ENCODE peak calls at places on chromosomes 13 and 19, in nine cellular contexts. Z, R, V, A, X, K, S, C and Q are unnamed samples. For H3K9me3 and H3K27me3, the result is how much of the 10 kb centered on the place peaks cover.

GRCh38 chr19:51210385-51210784 is 14.5 kb upstream of the CD33 start:
- DNase-seq in C (no peak), A (no peak), R (no peak), K (no peak), S (no peak), X (no peak), Z (no peak), V (no peak), Q (no peak)

GRCh38 chr19:48656840-48657474 is 11.0 kb upstream of the CA11 start:
- DNase-seq in K (peak), Z (peak), R (peak), X (no peak), C (no peak), V (no peak), S (no peak), A (peak), Q (no peak)

GRCh38 chr13:59545007-59545406 is 618.7 kb downstream of the DIAPH3 start:
- DNase-seq in X (no peak), A (no peak), V (no peak), C (no peak), R (no peak), S (no peak), Z (no peak), K (no peak), Q (no peak)

GRCh38 chr19:1465191-1466016 is 13.6 kb downstream of the C19orf25 start:
- DNase-seq in A (no peak), C (no peak), V (peak), Z (peak), X (peak), S (no peak), R (peak), K (peak), Q (no peak)

GRCh38 chr13:113967729-113968462 is 6.0 kb downstream of the C13orf46 start:
- DNase-seq in X (peak), C (no peak), A (no peak), S (no peak), K (no peak), Z (no peak), R (no peak), V (no peak), Q (no peak)

GRCh38 chr13:75839418-75839817 is 203.3 kb downstream of the LMO7 start:
- DNase-seq in R (no peak), A (no peak), V (no peak), C (no peak), S (no peak), X (no peak), Z (no peak), K (no peak), Q (no peak)

GRCh38 chr13:111852701-111853100 is 214.2 kb upstream of the SOX1 start:
- DNase-seq in Z (no peak), C (no peak), X (no peak), A (no peak), S (no peak), R (no peak), V (no peak), K (no peak), Q (no peak)

GRCh38 chr13:114066956-114067355 is 65.5 kb downstream of the RASA3 start:
- DNase-seq in K (no peak), X (peak), V (no peak), S (no peak), Z (no peak), A (no peak), C (no peak), R (no peak), Q (no peak)

GRCh38 chr19:3358392-3358918 is 7.9 kb upstream of the NFIC start:
- DNase-seq in S (no peak), C (peak), R (no peak), X (no peak), A (no peak), K (no peak), V (no peak), Z (no peak), Q (peak)

GRCh38 chr19:56987184-56987583 is 132.6 kb upstream of the USP29 start:
- DNase-seq in K (no peak), R (no peak), X (no peak), Z (no peak), V (no peak), C (no peak), S (no peak), A (no peak), Q (no peak)

GRCh38 chr19:51031880-51032225 is 2.9 kb downstream of the KLK12 start:
- DNase-seq in V (no peak), Z (no peak), X (no peak), K (no peak), C (no peak), A (no peak), S (no peak), R (no peak), Q (no peak)

GRCh38 chr19:35375505-35376307 is 4.8 kb downstream of the GPR42 start:
- DNase-seq in K (no peak), Z (no peak), V (no peak), S (no peak), R (no peak), X (no peak), A (no peak), C (no peak), Q (no peak)

GRCh38 chr19:17775245-17775927 is 19.6 kb upstream of the B3GNT3 start:
- DNase-seq in Z (no peak), C (no peak), R (peak), A (no peak), S (peak), X (no peak), K (peak), V (no peak), Q (no peak)

GRCh38 chr13:34967851-34968562 is 25.9 kb downstream of the NBEA start:
- DNase-seq in R (no peak), C (no peak), X (no peak), S (no peak), Z (peak), A (no peak), V (no peak), K (no peak), Q (no peak)

GRCh38 chr13:75455962-75456361 is 26.0 kb downstream of the TBC1D4 start:
- DNase-seq in V (no peak), X (no peak), A (no peak), R (no peak), C (no peak), S (no peak), K (no peak), Z (no peak), Q (no peak)

GRCh38 chr13:73578251-73578875 is 519.6 kb downstream of the KLF5 start:
- DNase-seq in C (no peak), Z (no peak), A (no peak), K (peak), R (no peak), V (no peak), X (no peak), S (peak), Q (no peak)

GRCh38 chr13:41767801-41768200 is 193.1 kb downstream of the VWA8 start:
- DNase-seq in R (no peak), C (no peak), A (no peak), X (no peak), V (no peak), S (no peak), Z (no peak), K (peak), Q (no peak)

GRCh38 chr13:25860862-25861261 is 191.0 kb downstream of the SHISA2 start:
- DNase-seq in R (no peak), A (no peak), Z (peak), S (no peak), V (no peak), K (peak), X (no peak), C (no peak), Q (no peak)

GRCh38 chr19:6738726-6739389 is 622 bp upstream of the TRIP10 start:
- DNase-seq in C (peak), X (peak), A (no peak), R (peak), V (peak), S (peak), K (peak), Z (peak), Q (peak)

GRCh38 chr19:49987159-49987698 is 26.3 kb upstream of the SIGLEC11 start:
- DNase-seq in C (peak), R (peak), S (peak), X (peak), A (peak), K (peak), Z (peak), V (peak), Q (peak)

GRCh38 chr19:11168568-11168967 is 13.0 kb upstream of the SPC24 start:
- DNase-seq in A (no peak), S (no peak), Z (peak), R (no peak), K (peak), X (no peak), C (no peak), V (no peak), Q (no peak)

GRCh38 chr13:45439781-45440462 is 21.7 kb upstream of the SLC25A30 start:
- DNase-seq in S (no peak), R (no peak), V (no peak), C (no peak), A (no peak), K (no peak), X (no peak), Z (no peak), Q (no peak)

GRCh38 chr19:23991170-23991569 is 76.5 kb downstream of the ZNF726 start:
- DNase-seq in R (peak), K (no peak), X (no peak), S (peak), V (no peak), Z (peak), A (no peak), C (no peak), Q (no peak)

GRCh38 chr13:106569233-106570095 is 1.5 kb upstream of the ARGLU1 start:
- DNase-seq in X (no peak), S (no peak), K (no peak), Z (peak), C (no peak), R (peak), V (no peak), A (no peak), Q (no peak)

GRCh38 chr13:42369071-42369795 is 97.3 kb downstream of the AKAP11 start:
- DNase-seq in V (no peak), X (no peak), R (no peak), C (no peak), K (no peak), A (no peak), Z (no peak), S (no peak), Q (no peak)

GRCh38 chr19:29598496-29598895 is 7.6 kb upstream of the POP4 start:
- DNase-seq in Z (no peak), V (no peak), X (no peak), S (no peak), R (no peak), C (no peak), K (no peak), A (no peak), Q (no peak)

GRCh38 chr19:54653181-54653809 is 9.5 kb upstream of the LILRB4 start:
- DNase-seq in V (no peak), A (no peak), X (no peak), R (no peak), C (no peak), K (peak), S (no peak), Z (no peak), Q (no peak)

GRCh38 chr13:36298535-36299068 is 988 bp upstream of the CCDC169 start:
- DNase-seq in S (no peak), A (no peak), Z (no peak), K (no peak), C (no peak), R (no peak), X (no peak), V (no peak), Q (no peak)

GRCh38 chr19:501646-502045 is 5.4 kb downstream of the MADCAM1 start:
- DNase-seq in R (peak), S (no peak), A (no peak), K (no peak), C (no peak), V (no peak), X (no peak), Z (no peak), Q (no peak)

GRCh38 chr13:92355213-92355612 is 871.4 kb upstream of the GPC6 start:
- DNase-seq in V (no peak), C (no peak), S (no peak), R (peak), X (no peak), A (no peak), Z (no peak), K (peak), Q (no peak)

DNA sequence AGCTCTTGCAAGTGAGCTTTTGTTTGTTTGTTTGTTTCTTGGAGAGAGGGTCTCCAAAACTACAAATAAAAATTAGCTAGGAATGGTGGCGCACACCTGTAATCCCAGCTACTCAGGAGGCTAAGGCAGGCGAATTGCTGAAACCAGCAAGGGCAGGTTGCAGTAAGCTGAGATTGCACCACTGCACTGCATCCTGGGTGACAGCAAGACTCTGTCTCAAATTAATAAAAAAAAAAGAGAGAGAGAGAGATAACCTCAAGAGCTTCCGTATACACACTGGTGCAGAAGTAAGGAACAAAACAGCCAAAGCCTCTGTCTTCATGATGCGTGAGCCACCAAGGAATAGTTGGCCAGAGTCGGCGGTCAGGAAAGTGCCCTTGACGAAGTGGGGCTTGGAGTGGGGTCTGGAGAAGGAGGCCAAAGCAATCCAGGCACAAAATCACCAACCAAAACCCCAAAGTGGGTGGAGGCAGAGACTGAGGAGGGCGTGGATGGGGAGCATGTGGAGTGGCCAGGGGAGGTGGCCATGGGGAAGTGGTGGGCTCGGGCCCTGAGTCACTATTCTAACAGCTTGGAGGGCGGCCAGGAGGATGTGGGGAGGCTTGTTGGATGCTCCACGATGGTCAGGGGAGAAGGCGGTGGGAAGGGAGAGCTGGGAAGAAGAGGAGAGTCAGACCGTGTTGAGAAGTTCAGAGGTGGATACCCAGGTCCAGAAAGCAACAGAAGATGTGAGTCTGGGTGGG is 21.2 kb upstream of the TOMM40 start:
- DNase-seq in S (peak), Z (no peak), R (no peak), C (no peak), X (no peak), A (no peak), V (no peak), K (peak), Q (no peak)
- H3K9me3 ChIP-seq in S (under half), Z (under half), R (under half), C (under half), X (under half), A (under half), V (under half), K (under half), Q (under half)

GRCh38 chr19:19211499-19212432 is at the start of gene NCAN:
- DNase-seq in X (no peak), K (no peak), S (no peak), V (no peak), A (no peak), C (no peak), R (no peak), Z (no peak), Q (no peak)
- H3K27me3 ChIP-seq in X (under half), K (under half), S (under half), V (half or more), A (half or more), C (under half), R (under half), Z (under half), Q (half or more)

DNA sequence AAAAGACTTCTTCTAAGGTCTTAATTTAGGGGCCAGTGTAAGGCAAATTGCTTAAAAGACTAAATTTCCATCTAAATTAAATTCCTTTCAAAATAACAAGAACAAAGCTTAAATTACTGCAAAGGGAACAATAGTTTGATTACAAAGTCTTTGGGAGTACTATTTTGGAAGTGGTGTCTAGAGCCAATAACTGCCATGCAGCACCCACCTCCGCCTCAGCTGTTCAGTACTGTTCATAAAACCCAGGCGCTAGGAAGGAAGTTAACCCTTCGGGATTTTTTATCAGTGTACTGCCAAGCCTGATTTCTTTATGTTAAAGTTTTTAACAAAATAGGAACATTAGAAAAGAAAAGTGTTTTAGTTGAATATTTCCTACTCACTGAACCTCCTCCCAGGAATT is 210.1 kb downstream of the LIG4 start:
- DNase-seq in C (no peak), X (no peak), Z (no peak), V (no peak), S (no peak), K (no peak), R (no peak), A (no peak), Q (no peak)
- H3K9me3 ChIP-seq in C (under half), X (under half), Z (under half), V (under half), S (under half), K (under half), R (under half), A (under half), Q (under half)

DNA sequence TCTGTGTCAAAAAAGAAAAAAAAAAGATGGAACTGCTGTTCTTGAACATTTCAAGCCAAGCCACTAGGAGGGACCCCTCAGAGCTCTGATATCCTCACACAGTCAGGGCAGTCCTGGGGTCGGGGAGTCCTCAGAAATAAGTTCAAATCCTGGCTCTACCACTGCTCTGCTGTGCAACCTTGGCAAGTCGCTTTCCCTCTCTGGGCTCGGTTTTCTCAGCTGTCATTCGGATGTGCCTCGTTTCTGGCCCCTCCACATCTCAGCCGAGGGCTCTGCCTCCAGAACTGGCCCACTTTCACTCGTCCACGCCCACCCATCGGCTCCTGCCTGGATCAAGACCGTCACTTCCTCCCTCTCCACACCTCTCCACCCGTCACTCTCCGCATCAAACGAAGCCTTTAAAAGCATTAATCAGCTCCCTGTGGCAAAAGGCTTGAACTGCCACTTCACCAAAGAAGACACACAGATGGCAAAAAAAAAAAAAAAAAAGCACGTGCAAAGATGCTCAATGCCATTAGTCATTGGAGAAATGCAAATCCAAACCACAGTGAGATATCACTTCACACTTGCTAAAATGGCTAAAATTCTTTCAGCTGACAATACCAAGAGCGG is 7.4 kb upstream of the ZNRF4 start:
- DNase-seq in S (no peak), X (no peak), Z (no peak), K (no peak), V (no peak), A (no peak), R (no peak), C (no peak), Q (no peak)
- H3K27me3 ChIP-seq in S (under half), X (under half), Z (under half), K (under half), V (under half), A (under half), R (under half), C (under half), Q (under half)

DNA sequence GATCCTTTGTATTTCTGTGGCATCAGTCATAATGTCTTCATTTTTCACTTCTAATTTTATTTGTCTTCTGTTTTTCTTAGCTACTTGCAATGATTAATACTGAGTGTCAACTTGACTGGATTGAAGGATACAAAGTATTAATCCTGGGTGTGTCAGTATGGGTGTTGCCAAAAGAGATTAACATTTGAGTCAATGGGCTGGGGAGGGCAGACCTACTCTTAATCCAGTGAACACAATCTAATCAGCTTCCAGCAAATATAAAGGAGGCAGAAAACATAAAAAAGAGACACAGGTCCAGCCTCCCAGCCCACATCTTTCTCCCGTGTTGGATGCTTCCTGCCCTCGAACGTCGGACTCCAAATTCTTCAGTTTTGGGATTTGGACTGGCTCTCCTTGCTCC is 640.9 kb upstream of the MIR17HG start:
- DNase-seq in Z (no peak), X (no peak), C (no peak), V (no peak), R (no peak), S (no peak), A (no peak), K (no peak), Q (no peak)
- H3K9me3 ChIP-seq in Z (under half), X (under half), C (under half), V (under half), R (under half), S (under half), A (under half), K (under half), Q (under half)

GRCh38 chr19:33812388-33813330 is 16.0 kb downstream of the KCTD15 start:
- DNase-seq in V (no peak), X (peak), S (no peak), K (no peak), R (no peak), C (no peak), Z (no peak), A (no peak), Q (no peak)
- H3K27me3 ChIP-seq in V (under half), X (under half), S (under half), K (under half), R (under half), C (under half), Z (under half), A (under half), Q (under half)

GRCh38 chr19:21934131-21934530 is 76.6 kb downstream of the ZNF208 start:
- DNase-seq in C (no peak), Z (no peak), V (no peak), K (no peak), S (no peak), A (no peak), R (no peak), X (no peak), Q (no peak)
- H3K9me3 ChIP-seq in C (under half), Z (under half), V (under half), K (under half), S (under half), A (under half), R (under half), X (under half), Q (under half)

DNA sequence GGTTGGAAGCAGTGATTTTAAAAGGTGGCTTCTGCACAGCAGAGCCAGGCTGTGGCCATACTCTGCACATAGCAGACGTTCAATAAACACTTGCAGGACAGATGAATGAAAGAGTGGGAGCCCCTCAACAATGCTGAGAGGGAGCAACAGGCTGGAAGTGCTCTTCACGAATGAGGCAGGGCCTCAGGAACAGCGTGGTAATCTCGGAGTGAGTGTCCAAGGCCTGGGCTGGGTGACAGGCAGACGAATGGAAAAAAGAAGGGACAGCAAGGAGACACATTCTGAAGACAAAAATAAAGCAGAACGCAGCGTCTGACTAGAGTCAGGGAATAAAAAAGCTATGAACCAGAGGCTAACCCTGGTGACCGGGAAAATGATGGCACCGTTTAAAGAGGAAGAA is 11.1 kb downstream of the GJA3 start:
- DNase-seq in S (no peak), X (no peak), C (no peak), Z (no peak), K (no peak), A (no peak), R (no peak), V (no peak), Q (no peak)
- H3K27me3 ChIP-seq in S (under half), X (under half), C (under half), Z (under half), K (under half), A (half or more), R (under half), V (under half), Q (under half)